ENCODE peak calls at places on chromosomes 12 and 14, in five cellular contexts. Q is fibroblast of lung; P is PC-3; O is neural crest cell; C is stimulated activated CD4-positive, alpha-beta T cell treated with anti-CD3 and anti-CD28 coated beads, Interleukin-15, amount 100 ng/mL, for 48 hours. G is an unnamed sample.

GRCh38 chr14:74516451-74517155 is 23.0 kb downstream of the ISCA2 start:
- DNase-seq in Q (no peak), P (peak), O (no peak), C (no peak), G (no peak)

GRCh38 chr12:100867639-100868393 is 73.2 kb downstream of the ANO4 start:
- DNase-seq in Q (no peak), P (no peak), O (no peak), C (no peak), G (no peak)

GRCh38 chr12:88179436-88180014 is 37.4 kb downstream of the TMTC3 start:
- DNase-seq in Q (no peak), P (no peak), O (no peak), C (no peak), G (no peak)

GRCh38 chr12:106585862-106586534 is 3.2 kb downstream of the RFX4 start:
- DNase-seq in Q (no peak), P (no peak), O (peak), C (no peak), G (no peak)

GRCh38 chr12:97921957-97922722 is 459.5 kb downstream of the RMST start:
- DNase-seq in Q (peak), P (no peak), O (no peak), C (no peak), G (peak)

GRCh38 chr14:26174395-26174794 is 423.4 kb downstream of the NOVA1 start:
- DNase-seq in Q (peak), P (no peak), O (no peak), C (no peak), G (no peak)

GRCh38 chr12:105355752-105356151 is 25.3 kb downstream of the C12orf75 start:
- DNase-seq in Q (peak), P (peak), O (no peak), C (no peak), G (no peak)

GRCh38 chr12:91379051-91379775 is 196.6 kb upstream of the DCN start:
- DNase-seq in Q (peak), P (no peak), O (no peak), C (no peak), G (no peak)

GRCh38 chr12:107122452-107122958 is 29.2 kb upstream of the CRY1 start:
- DNase-seq in Q (no peak), P (no peak), O (no peak), C (no peak), G (no peak)

G was measured in NCI-H446 treated with DMSO at 0.1 percent for 48 hours.